ENCODE peak calls at places on chromosomes 3 and 15, in five cellular contexts. L, X, D, I and U are unnamed samples.

GRCh38 chr3:175207361-175207760 is 348.2 kb downstream of the NAALADL2 start:
- DNase-seq in I (no peak), X (no peak), D (no peak), L (no peak), U (no peak)

GRCh38 chr3:46071222-46071621 is 43.9 kb upstream of the XCR1 start:
- DNase-seq in X (no peak), L (no peak), I (no peak), D (no peak), U (no peak)

GRCh38 chr3:172356427-172356826 is 91.8 kb downstream of the GHSR start:
- DNase-seq in L (no peak), X (no peak), D (no peak), I (no peak), U (no peak)

GRCh38 chr15:72782274-72782992 is 1.1 kb downstream of the ADPGK start:
- DNase-seq in L (no peak), I (no peak), X (no peak), D (no peak), U (no peak)

GRCh38 chr15:40192942-40193341 is 32.1 kb downstream of the BUB1B start:
- DNase-seq in L (no peak), X (no peak), I (no peak), D (no peak), U (no peak)

GRCh38 chr3:150202696-150203095 is 205.4 kb upstream of the TSC22D2 start:
- DNase-seq in I (no peak), D (no peak), L (no peak), X (no peak), U (no peak)

GRCh38 chr15:71820127-71820526 is 9.8 kb downstream of the NR2E3 start:
- DNase-seq in L (no peak), I (no peak), D (no peak), X (no peak), U (no peak)

GRCh38 chr15:69000091-69000490 is 14.4 kb upstream of the NOX5 start:
- DNase-seq in D (no peak), I (no peak), L (no peak), X (no peak), U (no peak)

GRCh38 chr15:31302778-31303433 is 23.7 kb upstream of the KLF13 start:
- DNase-seq in D (no peak), I (peak; percentile 72), X (no peak), L (no peak), U (peak; percentile 71)

GRCh38 chr15:95850837-95851236 is 479.7 kb upstream of the NR2F2 start:
- DNase-seq in D (no peak), I (no peak), X (no peak), L (no peak), U (no peak)

GRCh38 chr15:57923311-57923710 is 142.2 kb downstream of the ALDH1A2 start:
- DNase-seq in L (no peak), X (no peak), D (no peak), I (no peak), U (no peak)

GRCh38 chr3:134231131-134231530 is 19.5 kb downstream of the RYK start:
- DNase-seq in D (no peak), L (no peak), X (no peak), I (no peak), U (no peak)

GRCh38 chr3:48847586-48848423 is at the start of gene PRKAR2A:
- DNase-seq in X (peak; percentile 93), D (peak; percentile 77), L (peak; percentile 78), I (peak; percentile 97), U (peak; percentile 95)